ENCODE peak calls at places on chromosomes 11 and 22, in five cellular contexts. V is heart left ventricle, K is ovary, G is PC-3, F is GM23338. Z is an unnamed sample.
A peak's percentile ranks its signal among the peaks of the same experiment; 100 is the strongest.

GRCh38 chr22:19807914-19808872 is 46.5 kb downstream of the GNB1L start:
- DNase-seq in G (no peak), F (no peak), V (no peak), K (peak; percentile 28), Z (no peak)

GRCh38 chr11:45180158-45180887 is 33.9 kb downstream of the PRDM11 start:
- DNase-seq in G (peak; percentile 56), V (peak; percentile 71), F (peak; percentile 74), K (peak; percentile 74), Z (peak; percentile 44)

GRCh38 chr11:46710821-46711269 is 8.2 kb upstream of the F2 start:
- DNase-seq in G (peak; percentile 43), V (peak; percentile 87), F (no peak), K (peak; percentile 57), Z (no peak)

GRCh38 chr11:128208329-128209220 is 378.8 kb downstream of the ETS1 start:
- DNase-seq in V (peak; percentile 67), F (no peak), K (no peak), G (peak; percentile 99), Z (no peak)

GRCh38 chr11:75449776-75450175 is 16.8 kb upstream of the KLHL35 start:
- DNase-seq in G (no peak), V (no peak), F (no peak), K (no peak), Z (no peak)

GRCh38 chr11:117814766-117815261 is 9.7 kb downstream of the FXYD2 start:
- DNase-seq in V (peak; percentile 50), G (no peak), F (no peak), K (no peak), Z (peak; percentile 62)

GRCh38 chr22:39446239-39446721 is 10.5 kb upstream of the MGAT3 start:
- DNase-seq in V (no peak), K (no peak), F (peak; percentile 77), G (no peak), Z (no peak)

GRCh38 chr11:72102162-72102561 is 935 bp downstream of the LAMTOR1 start:
- DNase-seq in F (no peak), V (no peak), G (no peak), K (no peak), Z (no peak)

GRCh38 chr11:6356503-6356902 is 33.8 kb upstream of the SMPD1 start:
- DNase-seq in V (no peak), K (no peak), F (no peak), G (no peak), Z (no peak)

GRCh38 chr11:60924110-60924905 is at the start of gene TMEM132A:
- DNase-seq in V (peak; percentile 73), K (peak; percentile 78), F (peak; percentile 93), G (peak; percentile 82), Z (peak; percentile 70)

GRCh38 chr11:14642873-14643696 is 519 bp upstream of the PDE3B start:
- DNase-seq in F (peak; percentile 5), V (no peak), K (no peak), G (no peak), Z (no peak)

GRCh38 chr11:2221024-2221423 is 49.4 kb downstream of the ASCL2 start:
- DNase-seq in G (no peak), V (no peak), F (no peak), K (no peak), Z (no peak)

GRCh38 chr11:75144716-75145014 is 6.2 kb upstream of the SLCO2B1 start:
- DNase-seq in G (no peak), V (no peak), F (no peak), K (no peak), Z (no peak)

GRCh38 chr11:80980221-80980620 is 1539.4 kb upstream of the TENM4 start:
- DNase-seq in G (peak; percentile 45), K (no peak), V (no peak), F (no peak), Z (no peak)

GRCh38 chr11:128928400-128928799 is 14.3 kb downstream of the TP53AIP1 start:
- DNase-seq in G (no peak), F (no peak), V (no peak), K (no peak), Z (no peak)

GRCh38 chr11:126468102-126468521 is 112.6 kb downstream of the ST3GAL4 start:
- DNase-seq in G (no peak), K (no peak), F (no peak), V (no peak), Z (no peak)

GRCh38 chr11:126133902-126134301 is 71.2 kb upstream of the CDON start:
- DNase-seq in F (no peak), G (no peak), K (no peak), V (no peak), Z (no peak)

GRCh38 chr11:7643323-7643722 is 30.0 kb downstream of the CYB5R2 start:
- DNase-seq in G (no peak), F (no peak), V (no peak), K (no peak), Z (no peak)

GRCh38 chr11:280762-281485 is 2.7 kb downstream of the NLRP6 start:
- DNase-seq in G (no peak), F (peak; percentile 51), V (peak; percentile 30), K (peak; percentile 30), Z (no peak)

GRCh38 chr22:23063539-23064380 is 6.6 kb upstream of the GNAZ start:
- DNase-seq in V (no peak), G (no peak), K (peak; percentile 29), F (no peak), Z (peak; percentile 41)

GRCh38 chr11:2534131-2534956 is 89.5 kb downstream of the KCNQ1 start:
- DNase-seq in V (peak; percentile 28), G (peak; percentile 86), K (no peak), F (peak; percentile 47), Z (no peak)

GRCh38 chr11:22192289-22192641 is 620 bp upstream of the ANO5 start:
- DNase-seq in F (peak; percentile 84), G (no peak), K (no peak), V (peak; percentile 28), Z (no peak)

GRCh38 chr11:63804259-63804658 is 9.0 kb upstream of the SPINDOC start:
- DNase-seq in G (peak; percentile 98), V (no peak), K (no peak), F (no peak), Z (no peak)

GRCh38 chr22:34293324-34293723 is 373.0 kb upstream of the LARGE1 start:
- DNase-seq in G (no peak), K (no peak), F (no peak), V (peak; percentile 35), Z (no peak)

GRCh38 chr11:2933376-2934056 is 4.3 kb upstream of the PHLDA2 start:
- DNase-seq in F (peak; percentile 37), K (peak; percentile 41), V (peak; percentile 78), G (peak; percentile 96), Z (peak; percentile 76)

GRCh38 chr11:27642954-27643353 is 57.3 kb downstream of the BDNF start:
- DNase-seq in G (no peak), V (no peak), F (no peak), K (no peak), Z (no peak)

DNA sequence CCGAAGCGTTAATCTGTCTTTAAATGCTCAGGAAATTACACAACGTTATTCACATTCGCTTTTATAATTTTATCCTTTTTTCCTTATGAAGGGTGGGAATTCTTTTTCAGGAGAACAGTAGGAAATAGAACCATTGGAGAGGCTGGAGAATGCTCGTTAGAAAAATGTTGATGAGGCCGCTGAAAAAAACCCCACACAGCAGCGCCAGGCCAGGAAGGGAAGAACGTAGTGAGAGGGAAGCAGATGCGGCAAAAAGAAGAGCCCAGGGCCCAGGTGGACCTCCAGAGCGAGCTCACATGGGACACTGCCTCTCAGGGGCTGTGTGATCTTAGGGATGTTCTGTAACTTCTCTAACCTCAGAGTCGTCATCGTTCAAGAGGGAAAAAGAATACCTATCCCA is 691.6 kb downstream of the OPCML start:
- DNase-seq in F (no peak), V (no peak), K (no peak), G (no peak), Z (no peak)
- TF ChIP-seq CTCF in F (no peak), V (no peak), K (no peak), G (no peak), Z (no peak)

GRCh38 chr22:50544746-50545253 is 899 bp upstream of the KLHDC7B start:
- DNase-seq in V (no peak), G (no peak), F (no peak), K (no peak), Z (no peak)

GRCh38 chr22:50546326-50547230 is 879 bp downstream of the KLHDC7B start:
- DNase-seq in F (no peak), V (no peak), K (no peak), G (no peak), Z (no peak)

GRCh38 chr22:50547231-50547851 is 1.6 kb downstream of the KLHDC7B start:
- DNase-seq in F (no peak), V (no peak), G (no peak), K (no peak), Z (no peak)

GRCh38 chr22:50544078-50544745 is 1.5 kb upstream of the KLHDC7B start:
- DNase-seq in V (peak; percentile 79), F (peak; percentile 93), K (peak; percentile 72), G (no peak), Z (no peak)

GRCh38 chr22:50545522-50546325 is at the start of gene KLHDC7B:
- DNase-seq in K (no peak), G (no peak), F (no peak), V (no peak), Z (no peak)
- H3K4me1 ChIP-seq in K (no peaks in the 10 kb centered on the region), G (peaks cover 5% of the 10 kb centered on the region), F (no peaks in the 10 kb centered on the region), V (peaks cover 27% of the 10 kb centered on the region), Z (peaks cover 6% of the 10 kb centered on the region)

DNA sequence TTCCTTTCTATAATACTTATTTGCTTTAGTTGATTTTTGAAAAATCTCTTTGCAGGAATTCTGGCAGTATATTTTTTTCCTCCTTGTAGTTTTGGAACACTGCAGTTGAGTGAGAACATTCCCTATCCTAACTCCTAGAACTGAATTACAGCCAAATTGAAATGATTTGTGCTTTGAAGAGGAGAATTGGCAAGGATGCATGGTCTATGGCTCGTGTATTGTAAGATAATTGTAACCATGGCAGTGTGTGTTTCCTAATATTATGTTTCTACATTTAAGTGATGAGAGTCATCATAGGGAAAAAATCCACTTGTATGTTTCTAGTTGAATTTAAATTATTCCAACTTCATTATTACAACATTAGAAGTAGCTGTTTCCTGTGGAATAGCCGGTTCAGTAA is 80.9 kb upstream of the MYO18B start:
- DNase-seq in G (no peak), V (no peak), K (no peak), F (no peak), Z (no peak)
- TF ChIP-seq CTCF in G (no peak), V (no peak), K (no peak), F (no peak), Z (no peak)

DNA sequence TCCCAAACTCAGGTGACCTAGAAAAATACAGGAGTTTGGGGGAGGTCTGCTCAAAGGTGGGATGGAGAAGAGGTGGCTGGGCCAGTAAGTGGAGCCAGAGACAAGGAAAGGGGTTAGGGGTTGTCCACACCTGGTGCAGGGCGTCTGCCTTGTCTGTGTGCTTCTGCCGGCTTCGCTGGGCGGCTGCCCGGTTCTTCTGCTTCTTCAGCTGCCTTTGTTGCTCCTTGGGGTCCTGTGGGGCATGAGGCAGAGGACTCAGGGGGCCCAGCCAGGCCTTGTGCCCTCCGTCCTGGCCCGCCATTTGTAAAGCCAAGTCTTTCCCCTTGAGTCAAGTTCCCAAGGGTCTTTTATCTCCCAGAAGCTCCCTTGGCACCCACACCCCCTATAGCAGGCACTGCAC is 2.5 kb downstream of the BATF2 start:
- DNase-seq in G (no peak), F (no peak), K (no peak), V (no peak), Z (no peak)
- H3K4me1 ChIP-seq in G (no peaks in the 10 kb centered on the region), F (peaks cover 11% of the 10 kb centered on the region), K (peaks cover 5% of the 10 kb centered on the region), V (peaks cover 37% of the 10 kb centered on the region), Z (no peaks in the 10 kb centered on the region)

GRCh38 chr11:120130991-120131760 is 6.7 kb downstream of the TRIM29 start:
- DNase-seq in G (no peak), F (no peak), K (peak; percentile 4), V (no peak), Z (peak; percentile 22)
- TF ChIP-seq CTCF in G (no peak), F (no peak), K (no peak), V (no peak), Z (no peak)